ENCODE peak calls at places on chromosomes 4 and X, in eight cellular contexts. C is fibroblast of lung; L is ELF-1; Y is heart right ventricle; V is amniotic stem cell; A is brain microvascular endothelial cell; S is NCI-H2107; T is activated CD8-positive, alpha-beta T cell treated with anti-CD3 and anti-CD28 coated beads, Interleukin-2, amount 10 ng/mL, durations not matched to agents 7 days and 5 days. U is an unnamed sample.

GRCh38 chrX:74924449-74925209 is 623 bp downstream of the NEXMIF start:
- DNase-seq in Y (peak), T (peak), S (no peak), L (peak), C (peak), V (no peak), A (peak), U (peak)

GRCh38 chr4:168999836-169000235 is 10.2 kb downstream of the CBR4 start:
- DNase-seq in S (no peak), V (no peak), C (no peak), A (no peak), Y (no peak), L (no peak), T (no peak), U (peak)

GRCh38 chr4:21780158-21780557 is 168.4 kb downstream of the KCNIP4 start:
- DNase-seq in S (no peak), V (no peak), T (no peak), L (no peak), A (no peak), C (no peak), Y (no peak), U (peak)

GRCh38 chrX:76427560-76428242 is at the start of gene MAGEE1:
- DNase-seq in V (peak), Y (peak), L (peak), A (peak), T (peak), S (peak), C (peak), U (peak)

GRCh38 chr4:168797176-168797575 is 212.9 kb downstream of the CBR4 start:
- DNase-seq in T (no peak), L (no peak), Y (no peak), A (peak), C (peak), S (no peak), V (no peak), U (peak)

GRCh38 chr4:70442474-70442873 is 29.5 kb upstream of the MUC7 start:
- DNase-seq in Y (no peak), A (no peak), T (no peak), S (no peak), V (no peak), C (no peak), L (no peak), U (no peak)

GRCh38 chr4:10893417-10893816 is 208.8 kb upstream of the CLNK start:
- DNase-seq in C (no peak), S (no peak), Y (no peak), A (no peak), T (no peak), L (peak), V (no peak), U (peak)

GRCh38 chrX:43970528-43970927 is 2.7 kb downstream of the NDP start:
- DNase-seq in V (no peak), C (no peak), L (no peak), A (no peak), T (no peak), Y (no peak), S (no peak), U (no peak)

GRCh38 chr4:66613591-66613990 is 931.7 kb downstream of the CENPC start:
- DNase-seq in Y (no peak), L (no peak), C (no peak), T (no peak), S (no peak), V (no peak), A (no peak), U (no peak)

GRCh38 chr4:105978684-105979296 is 83.5 kb downstream of the NPNT start:
- DNase-seq in C (peak), L (no peak), T (no peak), S (no peak), Y (peak), A (peak), V (peak), U (peak)

GRCh38 chr4:136463941-136464340 is 1068.4 kb downstream of the PCDH18 start:
- DNase-seq in A (no peak), V (no peak), C (no peak), Y (no peak), S (no peak), T (no peak), L (no peak), U (no peak)

GRCh38 chrX:136733613-136734012 is 47.1 kb downstream of the ARHGEF6 start:
- DNase-seq in A (no peak), C (no peak), V (no peak), T (no peak), S (no peak), L (no peak), Y (no peak), U (no peak)

U was measured in myocyte.